ENCODE peak calls at places on chromosome 16, in seven cellular contexts. H, C, L, N, U, Q and D are unnamed samples.

GRCh38 chr16:28623172-28623711 is 13.4 kb upstream of the SULT1A1 start:
- DNase-seq in C (peak), Q (no peak), U (peak), L (peak), H (peak), N (peak), D (peak)

GRCh38 chr16:81693467-81694303 is 85.4 kb upstream of the PLCG2 start:
- DNase-seq in N (no peak), Q (no peak), U (no peak), L (no peak), H (no peak), C (no peak), D (no peak)

GRCh38 chr16:65318590-65319267 is 196.9 kb upstream of the CDH11 start:
- DNase-seq in U (no peak), C (no peak), H (no peak), L (no peak), Q (no peak), N (no peak), D (no peak)

GRCh38 chr16:84673561-84673960 is 25.2 kb downstream of the KLHL36 start:
- DNase-seq in H (no peak), C (no peak), L (no peak), U (peak), N (no peak), Q (no peak), D (no peak)

GRCh38 chr16:1791943-1792812 is 1.3 kb downstream of the IGFALS start:
- DNase-seq in C (no peak), Q (no peak), H (no peak), U (no peak), N (no peak), L (no peak), D (no peak)

GRCh38 chr16:9843424-9844013 is 338.7 kb downstream of the GRIN2A start:
- DNase-seq in N (no peak), L (no peak), C (no peak), Q (no peak), U (no peak), H (no peak), D (peak)

GRCh38 chr16:54466233-54466632 is 179.6 kb upstream of the IRX3 start:
- DNase-seq in U (no peak), N (no peak), C (no peak), L (no peak), Q (no peak), H (no peak), D (no peak)

GRCh38 chr16:19410435-19411153 is 7.1 kb upstream of the TMC5 start:
- DNase-seq in C (no peak), L (no peak), N (peak), H (no peak), U (no peak), Q (no peak), D (peak)

GRCh38 chr16:67636713-67637112 is 8.2 kb upstream of the CARMIL2 start:
- DNase-seq in H (no peak), U (no peak), L (no peak), Q (no peak), N (no peak), C (no peak), D (no peak)

GRCh38 chr16:50152807-50153647 is at the start of gene TENT4B:
- DNase-seq in H (peak), N (peak), C (peak), U (peak), L (peak), Q (peak), D (peak)

GRCh38 chr16:68760671-68761275 is 23.7 kb downstream of the CDH1 start:
- DNase-seq in C (no peak), U (peak), N (peak), L (no peak), Q (no peak), H (peak), D (peak)

GRCh38 chr16:61042736-61043135 is 993.5 kb downstream of the CDH8 start:
- DNase-seq in N (no peak), C (no peak), L (no peak), U (peak), H (no peak), Q (no peak), D (no peak)

GRCh38 chr16:77169650-77170236 is 21.2 kb upstream of the MON1B start:
- DNase-seq in Q (no peak), C (no peak), N (peak), U (peak), H (peak), L (no peak), D (peak)

GRCh38 chr16:47018223-47018891 is 44.9 kb upstream of the DNAJA2 start:
- DNase-seq in C (peak), U (peak), L (no peak), H (peak), N (peak), Q (no peak), D (peak)

GRCh38 chr16:67116388-67117311 is 6.9 kb downstream of the PHAF1 start:
- DNase-seq in N (no peak), U (no peak), H (no peak), Q (no peak), L (no peak), C (no peak), D (no peak)

GRCh38 chr16:85220125-85220839 is 108.0 kb upstream of the CIBAR2 start:
- DNase-seq in H (peak), L (peak), Q (no peak), U (no peak), N (no peak), C (no peak), D (peak)

GRCh38 chr16:81237282-81237681 is 1.2 kb upstream of the BCO1 start:
- DNase-seq in L (peak), H (peak), Q (no peak), N (no peak), C (no peak), U (no peak), D (no peak)

GRCh38 chr16:19071811-19072777 is 4.7 kb downstream of the COQ7 start:
- DNase-seq in U (peak), L (peak), H (peak), C (peak), N (peak), Q (no peak), D (peak)

GRCh38 chr16:88527186-88527936 is 42.8 kb upstream of the ZC3H18 start:
- DNase-seq in H (peak), N (peak), Q (no peak), L (peak), U (peak), C (peak), D (peak)

GRCh38 chr16:2715519-2715918 is 4.5 kb downstream of the PRSS27 start:
- DNase-seq in H (peak), Q (no peak), U (peak), C (peak), L (peak), N (no peak), D (peak)

GRCh38 chr16:47204736-47205499 is 61.2 kb upstream of the NETO2 start:
- DNase-seq in L (no peak), C (no peak), N (no peak), H (peak), U (no peak), Q (no peak), D (no peak)

GRCh38 chr16:66902648-66903543 is 15.8 kb downstream of the CDH16 start:
- DNase-seq in N (no peak), L (peak), C (no peak), U (no peak), Q (no peak), H (no peak), D (no peak)

GRCh38 chr16:65975049-65975708 is 391.3 kb upstream of the CDH5 start:
- DNase-seq in L (no peak), H (peak), C (no peak), U (no peak), N (no peak), Q (no peak), D (no peak)

GRCh38 chr16:54462766-54463165 is 176.2 kb upstream of the IRX3 start:
- DNase-seq in H (no peak), N (no peak), L (no peak), C (no peak), Q (no peak), U (no peak), D (no peak)

GRCh38 chr16:88393034-88393433 is 10.3 kb downstream of the ZNF469 start:
- DNase-seq in Q (peak), U (no peak), N (peak), L (peak), H (no peak), C (no peak), D (no peak)

GRCh38 chr16:66409156-66409555 is 17.9 kb upstream of the BEAN1 start:
- DNase-seq in L (no peak), N (no peak), H (peak), U (no peak), C (no peak), Q (no peak), D (no peak)

GRCh38 chr16:2484898-2485508 is 10.1 kb downstream of the TBC1D24 start:
- DNase-seq in U (no peak), L (no peak), H (no peak), Q (no peak), C (no peak), N (no peak), D (no peak)

GRCh38 chr16:33059206-33059605 is 134.8 kb upstream of the TP53TG3C start:
- DNase-seq in L (no peak), C (no peak), H (no peak), Q (no peak), U (no peak), N (no peak), D (no peak)

GRCh38 chr16:75653926-75654325 is 6.4 kb downstream of the TERF2IP start:
- DNase-seq in U (peak), C (no peak), L (no peak), H (peak), Q (no peak), N (no peak), D (no peak)

GRCh38 chr16:67158637-67159600 is 790 bp downstream of the TRADD start:
- DNase-seq in N (peak), C (peak), H (no peak), Q (no peak), L (peak), U (peak), D (peak)

GRCh38 chr16:63512910-63513309 is 1476.7 kb upstream of the CDH8 start:
- DNase-seq in N (no peak), L (no peak), Q (no peak), H (no peak), U (no peak), C (no peak), D (no peak)

GRCh38 chr16:81366316-81366932 is 51.7 kb downstream of the GAN start:
- DNase-seq in U (peak), L (no peak), N (no peak), H (peak), Q (no peak), C (no peak), D (peak)

GRCh38 chr16:24062270-24062817 is 193.8 kb upstream of the CACNG3 start:
- DNase-seq in Q (no peak), L (no peak), U (no peak), H (no peak), N (no peak), C (no peak), D (no peak)

GRCh38 chr16:62709856-62710255 is 673.6 kb upstream of the CDH8 start:
- DNase-seq in U (no peak), L (no peak), N (no peak), Q (no peak), H (no peak), C (no peak), D (no peak)

GRCh38 chr16:90077757-90078593 is 844 bp upstream of the PRDM7 start:
- DNase-seq in C (no peak), H (peak), L (no peak), Q (no peak), U (peak), N (peak), D (peak)
- TF ChIP-seq CTCF in C (peak), H (peak), L (no peak), Q (no peak), U (peak), N (no peak), D (no peak)

GRCh38 chr16:13426279-13426678 is 493.7 kb upstream of the ERCC4 start:
- DNase-seq in C (no peak), L (no peak), H (no peak), N (no peak), U (peak), Q (no peak), D (no peak)
- TF ChIP-seq CTCF in C (no peak), L (no peak), H (no peak), N (no peak), U (peak), Q (no peak), D (no peak)

GRCh38 chr16:5756969-5757368 is 659.4 kb upstream of the EEF2KMT start:
- DNase-seq in H (no peak), Q (no peak), L (no peak), N (no peak), U (no peak), C (no peak), D (no peak)
- TF ChIP-seq CTCF in H (no peak), Q (no peak), L (no peak), N (no peak), U (peak), C (no peak), D (no peak)

GRCh38 chr16:70809392-70810060 is 8.6 kb upstream of the VAC14 start:
- DNase-seq in U (no peak), H (no peak), C (no peak), N (no peak), Q (no peak), L (no peak), D (no peak)

GRCh38 chr16:70805787-70806186 is 4.8 kb upstream of the VAC14 start:
- DNase-seq in H (peak), C (no peak), L (no peak), N (no peak), U (no peak), Q (no peak), D (no peak)

GRCh38 chr16:70804729-70805169 is 3.8 kb upstream of the VAC14 start:
- DNase-seq in H (no peak), N (no peak), L (no peak), Q (no peak), C (no peak), U (no peak), D (no peak)

GRCh38 chr16:70805380-70805779 is 4.4 kb upstream of the VAC14 start:
- DNase-seq in L (no peak), U (no peak), C (no peak), N (no peak), Q (no peak), H (no peak), D (no peak)

GRCh38 chr16:70808371-70808770 is 7.4 kb upstream of the VAC14 start:
- DNase-seq in L (no peak), U (no peak), Q (no peak), C (no peak), H (no peak), N (no peak), D (no peak)
- TF ChIP-seq CTCF in L (no peak), U (peak), Q (no peak), C (no peak), H (peak), N (no peak), D (no peak)

DNA sequence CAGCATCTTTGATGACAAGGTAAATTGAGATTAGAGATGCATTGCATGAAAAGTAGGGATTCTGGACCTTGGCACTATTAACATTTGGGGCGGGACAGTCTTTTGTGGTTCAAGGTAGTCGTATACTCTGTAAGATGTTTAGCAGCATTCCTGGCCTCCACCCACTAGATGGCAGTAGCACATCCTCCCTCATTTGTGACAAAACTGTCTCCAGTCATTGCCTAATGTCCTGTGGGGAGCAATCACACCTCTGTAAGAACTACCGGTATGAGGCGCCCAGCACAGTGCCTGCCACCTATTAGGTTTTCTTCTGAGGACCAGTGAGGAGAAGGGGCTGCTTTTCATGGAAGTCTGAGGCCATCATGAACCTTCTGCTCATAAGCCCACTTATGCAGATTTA is 180.8 kb downstream of the RBFOX1 start:
- DNase-seq in N (peak), U (peak), L (no peak), C (no peak), H (no peak), Q (no peak), D (no peak)
- TF ChIP-seq CTCF in N (peak), U (peak), L (no peak), C (no peak), H (no peak), Q (no peak), D (no peak)

GRCh38 chr16:51524555-51525373 is 373.7 kb upstream of the SALL1 start:
- DNase-seq in L (no peak), C (no peak), U (no peak), H (peak), N (no peak), Q (no peak), D (peak)
- TF ChIP-seq CTCF in L (no peak), C (no peak), U (no peak), H (peak), N (no peak), Q (no peak), D (peak)

GRCh38 chr16:73268311-73268997 is 220.5 kb upstream of the ZFHX3 start:
- DNase-seq in L (no peak), Q (no peak), H (peak), N (no peak), U (no peak), C (no peak), D (no peak)
- TF ChIP-seq CTCF in L (no peak), Q (no peak), H (peak), N (no peak), U (no peak), C (no peak), D (peak)

GRCh38 chr16:17277981-17278381 is 192.8 kb downstream of the XYLT1 start:
- DNase-seq in L (no peak), Q (no peak), N (no peak), U (peak), C (no peak), H (peak), D (peak)
- TF ChIP-seq CTCF in L (peak), Q (peak), N (no peak), U (peak), C (no peak), H (peak), D (peak)